ENCODE peak calls at places on chromosomes 13 and 19, in four cellular contexts. One of them, this sample, is unnamed.

GRCh38 chr19:56139847-56140582 is 1.1 kb upstream of the ZNF444 start:
- DNase-seq in activated T-cell treated with anti-CD3 and anti-CD28 coated beads, Interleukin-2, amount 50 U/mL, for 72 hours: peak
- DNase-seq in retinal pigment epithelial cell: no peak
- DNase-seq in DMS153: no peak
- DNase-seq in this sample: no peak

GRCh38 chr13:31894931-31895330 is 136.6 kb upstream of the FRY start:
- DNase-seq in activated T-cell treated with anti-CD3 and anti-CD28 coated beads, Interleukin-2, amount 50 U/mL, for 72 hours: no peak
- DNase-seq in retinal pigment epithelial cell: no peak
- DNase-seq in DMS153: no peak
- DNase-seq in this sample: no peak

GRCh38 chr13:111900390-111901180 is 166.4 kb upstream of the SOX1 start:
- DNase-seq in activated T-cell treated with anti-CD3 and anti-CD28 coated beads, Interleukin-2, amount 50 U/mL, for 72 hours: no peak
- DNase-seq in retinal pigment epithelial cell: no peak
- DNase-seq in DMS153: peak
- DNase-seq in this sample: no peak

GRCh38 chr19:41705393-41706174 is 2.8 kb upstream of the CEACAM5 start:
- DNase-seq in activated T-cell treated with anti-CD3 and anti-CD28 coated beads, Interleukin-2, amount 50 U/mL, for 72 hours: peak
- DNase-seq in retinal pigment epithelial cell: no peak
- DNase-seq in DMS153: no peak
- DNase-seq in this sample: peak

GRCh38 chr13:72556945-72557344 is 170.5 kb downstream of the MZT1 start:
- DNase-seq in activated T-cell treated with anti-CD3 and anti-CD28 coated beads, Interleukin-2, amount 50 U/mL, for 72 hours: no peak
- DNase-seq in retinal pigment epithelial cell: no peak
- DNase-seq in DMS153: no peak
- DNase-seq in this sample: no peak

GRCh38 chr13:80399340-80400163 is 58.6 kb upstream of the SPRY2 start:
- DNase-seq in activated T-cell treated with anti-CD3 and anti-CD28 coated beads, Interleukin-2, amount 50 U/mL, for 72 hours: no peak
- DNase-seq in retinal pigment epithelial cell: no peak
- DNase-seq in DMS153: peak
- DNase-seq in this sample: peak

GRCh38 chr13:71964491-71965108 is 97.6 kb upstream of the DACH1 start:
- DNase-seq in activated T-cell treated with anti-CD3 and anti-CD28 coated beads, Interleukin-2, amount 50 U/mL, for 72 hours: no peak
- DNase-seq in retinal pigment epithelial cell: no peak
- DNase-seq in DMS153: no peak
- DNase-seq in this sample: peak

GRCh38 chr19:4707956-4708650 is 15.5 kb downstream of the DPP9 start:
- DNase-seq in activated T-cell treated with anti-CD3 and anti-CD28 coated beads, Interleukin-2, amount 50 U/mL, for 72 hours: no peak
- DNase-seq in retinal pigment epithelial cell: no peak
- DNase-seq in DMS153: no peak
- DNase-seq in this sample: no peak

GRCh38 chr13:33610471-33611015 is 207.4 kb upstream of the RFC3 start:
- DNase-seq in activated T-cell treated with anti-CD3 and anti-CD28 coated beads, Interleukin-2, amount 50 U/mL, for 72 hours: peak
- DNase-seq in retinal pigment epithelial cell: peak
- DNase-seq in DMS153: peak
- DNase-seq in this sample: peak

GRCh38 chr19:16896098-16896912 is 7.5 kb downstream of the F2RL3 start:
- DNase-seq in activated T-cell treated with anti-CD3 and anti-CD28 coated beads, Interleukin-2, amount 50 U/mL, for 72 hours: peak
- DNase-seq in retinal pigment epithelial cell: no peak
- DNase-seq in DMS153: no peak
- DNase-seq in this sample: no peak

This sample was measured in small intestine.